ENCODE peak calls at places on chromosome 1, in six cellular contexts. One of them, this sample, is unnamed.
A peak's percentile ranks its signal among the peaks of the same experiment; 100 is the strongest.

GRCh38 chr1:63322248-63322943 is at the start of gene FOXD3:
- DNase-seq in naive thymus-derived CD4-positive, alpha-beta T cell: peak; percentile 26
- DNase-seq in sciatic nerve: peak; percentile 90
- DNase-seq in anterior cingulate cortex: no peak
- DNase-seq in CD8-positive, alpha-beta T cell: no peak
- DNase-seq in GM20000: peak; percentile 65
- DNase-seq in this sample: peak; percentile 3

GRCh38 chr1:218473527-218473926 is 128.4 kb downstream of the TGFB2 start:
- DNase-seq in sciatic nerve: no peak
- DNase-seq in naive thymus-derived CD4-positive, alpha-beta T cell: no peak
- DNase-seq in anterior cingulate cortex: no peak
- DNase-seq in GM20000: no peak
- DNase-seq in CD8-positive, alpha-beta T cell: no peak
- DNase-seq in this sample: no peak

GRCh38 chr1:185644531-185644930 is 89.7 kb upstream of the HMCN1 start:
- DNase-seq in naive thymus-derived CD4-positive, alpha-beta T cell: no peak
- DNase-seq in GM20000: no peak
- DNase-seq in CD8-positive, alpha-beta T cell: no peak
- DNase-seq in sciatic nerve: no peak
- DNase-seq in anterior cingulate cortex: no peak
- DNase-seq in this sample: no peak

GRCh38 chr1:60374537-60374936 is 301.0 kb upstream of the C1orf87 start:
- DNase-seq in naive thymus-derived CD4-positive, alpha-beta T cell: no peak
- DNase-seq in sciatic nerve: no peak
- DNase-seq in CD8-positive, alpha-beta T cell: no peak
- DNase-seq in anterior cingulate cortex: no peak
- DNase-seq in GM20000: no peak
- DNase-seq in this sample: no peak

GRCh38 chr1:39919545-39919944 is 17.8 kb upstream of the MYCL start:
- DNase-seq in anterior cingulate cortex: peak; percentile 4
- DNase-seq in sciatic nerve: no peak
- DNase-seq in naive thymus-derived CD4-positive, alpha-beta T cell: peak; percentile 76
- DNase-seq in GM20000: peak; percentile 92
- DNase-seq in CD8-positive, alpha-beta T cell: peak; percentile 27
- DNase-seq in this sample: peak; percentile 62

GRCh38 chr1:169601096-169601881 is 15.0 kb upstream of the F5 start:
- DNase-seq in CD8-positive, alpha-beta T cell: no peak
- DNase-seq in anterior cingulate cortex: no peak
- DNase-seq in sciatic nerve: no peak
- DNase-seq in naive thymus-derived CD4-positive, alpha-beta T cell: peak; percentile 51
- DNase-seq in GM20000: peak; percentile 21
- DNase-seq in this sample: peak; percentile 2

GRCh38 chr1:233323724-233324123 is 3.8 kb upstream of the MAP3K21 start:
- DNase-seq in GM20000: no peak
- DNase-seq in CD8-positive, alpha-beta T cell: no peak
- DNase-seq in anterior cingulate cortex: no peak
- DNase-seq in naive thymus-derived CD4-positive, alpha-beta T cell: no peak
- DNase-seq in sciatic nerve: no peak
- DNase-seq in this sample: no peak

GRCh38 chr1:21778405-21778727 is 4.6 kb downstream of the USP48 start:
- DNase-seq in CD8-positive, alpha-beta T cell: no peak
- DNase-seq in GM20000: no peak
- DNase-seq in naive thymus-derived CD4-positive, alpha-beta T cell: no peak
- DNase-seq in sciatic nerve: no peak
- DNase-seq in anterior cingulate cortex: no peak
- DNase-seq in this sample: no peak

GRCh38 chr1:201447911-201448871 is 20.8 kb downstream of the PHLDA3 start:
- DNase-seq in sciatic nerve: peak; percentile 87
- DNase-seq in GM20000: peak; percentile 84
- DNase-seq in anterior cingulate cortex: peak; percentile 83
- DNase-seq in CD8-positive, alpha-beta T cell: peak; percentile 40
- DNase-seq in naive thymus-derived CD4-positive, alpha-beta T cell: peak; percentile 38
- DNase-seq in this sample: peak; percentile 58